ENCODE peak calls at places on chromosome X, in nine cellular contexts. D is IMR-90, F is WTC11, G is fibroblast of lung, K is AG09319, L is RWPE1, B is stomach, U is HCT116, X is AG10803. N is an unnamed sample.

GRCh38 chrX:44828008-44828605 is 15.7 kb upstream of the DUSP21 start:
- DNase-seq in G (peak; percentile 92), B (no peak), D (peak; percentile 93), L (peak; percentile 66), F (no peak), X (peak; percentile 69), U (peak; percentile 10), K (peak; percentile 23), N (peak; percentile 20)

GRCh38 chrX:118551426-118551825 is 55.8 kb downstream of the DOCK11 start:
- DNase-seq in L (no peak), G (no peak), B (no peak), F (no peak), K (no peak), U (no peak), D (no peak), X (no peak), N (no peak)

GRCh38 chrX:42102586-42103282 is 179.4 kb upstream of the CASK start:
- DNase-seq in G (peak; percentile 47), F (no peak), D (no peak), L (no peak), U (no peak), K (no peak), B (no peak), X (no peak), N (no peak)

GRCh38 chrX:64350047-64350446 is 45.2 kb downstream of the MTMR8 start:
- DNase-seq in L (no peak), G (no peak), B (no peak), D (no peak), X (no peak), F (no peak), U (no peak), K (no peak), N (no peak)

GRCh38 chrX:105752334-105752733 is 70.0 kb upstream of the NRK start:
- DNase-seq in U (no peak), D (no peak), L (no peak), G (no peak), K (no peak), B (no peak), F (no peak), X (no peak), N (no peak)

GRCh38 chrX:140713174-140713539 is 3.6 kb downstream of the LINC00632 start:
- DNase-seq in D (no peak), G (no peak), U (no peak), F (no peak), X (no peak), K (no peak), L (no peak), B (no peak), N (no peak)

GRCh38 chrX:140572724-140573123 is 67.9 kb upstream of the SOX3 start:
- DNase-seq in B (peak; percentile 49), D (peak; percentile 34), F (peak; percentile 54), U (no peak), L (peak; percentile 1), K (no peak), G (peak; percentile 15), X (peak; percentile 25), N (no peak)

GRCh38 chrX:107673933-107674479 is 45.7 kb downstream of the PRPS1 start:
- DNase-seq in B (peak; percentile 87), G (no peak), U (no peak), X (peak; percentile 29), K (no peak), L (no peak), F (no peak), D (no peak), N (no peak)

GRCh38 chrX:45803383-45803921 is 602.8 kb upstream of the DIPK2B start:
- DNase-seq in K (peak; percentile 58), D (peak; percentile 94), X (peak; percentile 92), G (peak; percentile 95), B (no peak), U (peak; percentile 73), L (peak; percentile 56), F (no peak), N (peak; percentile 59)

GRCh38 chrX:132187451-132187850 is 31.8 kb downstream of the RAP2C start:
- DNase-seq in X (no peak), U (no peak), G (no peak), D (no peak), F (no peak), K (no peak), B (no peak), L (no peak), N (no peak)

GRCh38 chrX:140507982-140508305 is 3.1 kb upstream of the SOX3 start:
- DNase-seq in X (no peak), D (no peak), G (no peak), F (peak; percentile 81), L (no peak), K (no peak), B (no peak), U (no peak), N (no peak)

GRCh38 chrX:81925812-81926211 is 723.9 kb downstream of the SH3BGRL start:
- DNase-seq in K (no peak), U (no peak), L (no peak), B (no peak), D (no peak), X (no peak), F (no peak), G (no peak), N (no peak)
- TF ChIP-seq CTCF in K (no peak), U (no peak), L (no peak), B (no peak), D (no peak), X (no peak), F (no peak), G (no peak), N (no peak)

DNA sequence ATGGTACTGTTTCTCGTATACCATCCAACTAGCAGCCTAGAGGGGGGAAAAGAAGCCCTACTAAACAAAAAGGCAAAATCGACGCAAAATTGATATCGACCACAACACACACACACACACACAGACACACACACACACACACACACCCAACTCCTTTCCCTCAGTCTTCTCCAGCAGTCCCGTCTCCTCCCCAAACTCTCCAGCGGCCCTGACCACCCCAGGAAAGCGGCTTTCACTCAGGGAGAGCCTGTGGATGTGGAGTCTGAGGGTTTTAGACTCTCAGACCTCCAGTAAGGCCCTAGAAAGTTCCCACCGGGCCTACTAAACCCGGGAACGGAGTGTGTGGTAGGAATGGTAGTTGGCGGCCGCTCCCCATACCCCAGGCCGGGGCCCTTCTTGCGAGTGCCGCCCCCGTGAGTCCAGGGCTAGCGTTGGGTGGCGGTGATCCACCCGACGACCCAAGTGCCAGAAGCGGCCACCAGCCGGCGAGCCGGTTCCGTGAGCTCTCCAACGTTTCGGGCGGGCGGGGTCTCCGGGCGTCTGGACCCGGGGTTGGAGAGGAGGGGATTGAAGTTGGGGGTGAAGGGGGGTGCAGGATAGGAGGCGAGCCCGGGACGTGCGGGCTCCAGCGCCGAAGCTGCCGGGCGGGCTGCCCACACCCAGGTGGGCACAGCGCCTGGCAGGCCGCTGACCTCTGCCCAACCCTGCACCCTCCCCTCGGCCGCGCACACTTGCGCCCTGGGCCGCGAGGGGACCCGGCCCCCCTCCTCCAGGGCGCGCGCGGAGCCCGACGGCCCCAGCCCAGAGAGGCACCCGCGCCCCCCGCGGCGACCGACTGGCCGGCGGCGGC is 13.7 kb downstream of the ARX start:
- DNase-seq in G (no peak), K (no peak), U (no peak), F (peak; percentile 33), B (no peak), L (no peak), X (no peak), D (no peak), N (no peak)
- TF ChIP-seq CTCF in G (no peak), K (no peak), U (no peak), F (no peak), B (no peak), L (no peak), X (no peak), D (no peak), N (no peak)

GRCh38 chrX:56802921-56803848 is 74.1 kb downstream of the NBDY start:
- DNase-seq in G (peak; percentile 62), L (no peak), K (peak; percentile 76), U (no peak), F (peak; percentile 74), X (peak; percentile 45), B (peak; percentile 75), D (peak; percentile 76), N (no peak)
- TF ChIP-seq CTCF in G (peak; percentile 43), L (peak; percentile 32), K (peak; percentile 70), U (no peak), F (no peak), X (peak; percentile 45), B (no peak), D (peak; percentile 74), N (peak; percentile 43)

DNA sequence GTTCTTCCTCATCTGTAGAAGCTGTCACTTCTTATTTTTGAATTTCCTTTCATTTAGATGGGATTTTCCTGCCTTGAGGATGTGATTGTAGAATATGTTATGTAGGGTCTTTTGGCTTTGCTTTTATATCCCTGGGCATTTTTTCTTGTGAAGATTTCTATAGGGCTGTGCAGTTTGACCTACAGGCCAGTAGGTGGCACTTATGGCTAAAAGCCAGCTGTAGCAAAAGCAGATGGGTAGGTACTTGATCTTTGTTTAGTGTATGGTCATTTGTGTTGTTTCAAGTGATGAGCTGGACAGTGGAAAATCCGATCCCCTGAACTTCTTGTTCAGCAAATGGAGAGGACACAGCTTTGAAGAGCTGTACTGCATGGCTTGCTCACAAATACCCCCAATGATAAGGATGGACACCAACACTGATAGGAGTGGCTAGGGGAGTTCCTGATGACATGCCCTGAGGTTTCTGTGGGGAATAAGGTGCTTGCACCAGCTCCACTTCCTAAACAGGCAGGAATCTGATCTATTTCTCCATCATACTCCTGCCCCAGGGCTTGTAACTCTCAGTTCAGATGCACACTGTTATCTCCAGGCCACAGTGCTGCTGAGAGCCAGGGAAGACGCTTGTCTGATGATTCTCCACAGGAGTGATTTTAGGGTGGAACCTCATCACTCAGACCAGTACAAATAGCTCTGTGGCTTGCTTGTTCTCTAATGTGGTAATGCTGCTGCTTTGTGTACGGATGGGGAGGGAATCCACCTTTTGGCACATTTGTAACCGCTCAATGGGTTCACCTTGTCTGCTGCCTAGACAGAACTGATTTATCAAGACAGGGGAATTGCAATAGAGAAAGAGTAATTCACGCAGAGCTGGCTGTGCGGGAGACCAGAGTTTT is 417.1 kb upstream of the MAGEB16 start:
- DNase-seq in L (peak; percentile 8), U (no peak), F (no peak), B (no peak), D (peak; percentile 20), X (peak; percentile 1), K (no peak), G (peak; percentile 1), N (peak; percentile 12)
- TF ChIP-seq CTCF in L (peak; percentile 47), U (no peak), F (peak; percentile 50), B (no peak), D (peak; percentile 35), X (peak; percentile 31), K (peak; percentile 51), G (peak; percentile 52), N (peak; percentile 72)

DNA sequence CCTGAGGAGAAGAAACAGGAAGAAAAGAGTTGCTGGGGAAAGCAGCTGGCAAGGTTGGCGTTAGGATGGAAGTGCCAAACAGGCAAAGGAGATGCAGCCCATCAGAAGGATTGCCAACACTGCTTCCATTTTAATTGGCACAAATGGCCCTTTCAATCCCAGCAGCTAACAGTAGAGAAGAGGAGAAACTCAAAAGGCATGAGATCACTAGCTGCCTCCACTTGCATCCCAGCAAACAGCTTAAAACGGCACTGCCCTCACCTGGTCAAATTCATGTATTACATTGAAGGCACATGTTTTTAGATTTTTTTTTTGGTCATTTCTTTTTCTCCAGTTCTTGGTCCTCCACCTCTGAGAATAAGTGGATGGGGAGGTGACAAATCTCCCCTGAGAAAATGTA is 14.9 kb upstream of the LOC101059915 start:
- DNase-seq in K (peak; percentile 30), B (peak; percentile 52), F (peak; percentile 42), L (peak; percentile 13), U (peak; percentile 23), X (peak; percentile 54), G (peak; percentile 36), D (peak; percentile 59), N (no peak)
- TF ChIP-seq CTCF in K (peak; percentile 60), B (no peak), F (peak; percentile 24), L (peak; percentile 43), U (peak; percentile 38), X (peak; percentile 64), G (peak; percentile 56), D (peak; percentile 65), N (peak; percentile 60)

GRCh38 chrX:154428176-154429171 is at the start of gene ATP6AP1:
- DNase-seq in X (peak; percentile 95), K (peak; percentile 85), F (peak; percentile 83), D (peak; percentile 92), G (peak; percentile 95), L (peak; percentile 86), B (peak; percentile 93), U (peak; percentile 75), N (peak; percentile 15)
- TF ChIP-seq CTCF in X (no peak), K (no peak), F (no peak), D (no peak), G (no peak), L (no peak), B (no peak), U (no peak), N (no peak)